ENCODE peak calls at places on chromosomes 5 and 9, in ten cellular contexts. T, Y, F, J, Z, R, Q, C, O and I are unnamed samples.

GRCh38 chr5:173823721-173824567 is 64.2 kb upstream of the CPEB4 start:
- DNase-seq in F (no peak), Y (peak), O (no peak), Q (no peak), T (no peak), C (peak), Z (no peak), R (no peak), J (peak), I (peak)

GRCh38 chr5:133828727-133829126 is 139.7 kb downstream of the C5orf15 start:
- DNase-seq in T (no peak), J (no peak), O (no peak), Z (no peak), Q (no peak), Y (no peak), F (no peak), C (no peak), R (no peak), I (no peak)

GRCh38 chr9:114033397-114034103 is 44.5 kb downstream of the AMBP start:
- DNase-seq in Y (no peak), C (no peak), F (peak), J (no peak), T (peak), R (peak), Q (no peak), O (peak), Z (no peak), I (no peak)

GRCh38 chr5:179553875-179554274 is 3.5 kb downstream of the RUFY1 start:
- DNase-seq in C (peak), Q (no peak), Z (no peak), J (peak), Y (no peak), R (no peak), T (peak), O (no peak), F (no peak), I (no peak)

GRCh38 chr5:18465833-18466681 is 831.8 kb downstream of the TAF11L14 start:
- DNase-seq in Q (peak), J (peak), R (peak), F (peak), O (peak), T (no peak), Y (peak), Z (peak), C (peak), I (no peak)

GRCh38 chr5:97231025-97231636 is 48.1 kb upstream of the RIOK2 start:
- DNase-seq in C (peak), Q (peak), T (no peak), F (peak), R (no peak), O (peak), Y (peak), Z (no peak), J (peak), I (peak)

GRCh38 chr5:56012281-56012963 is 17.7 kb upstream of the IL6ST start:
- DNase-seq in J (peak), F (no peak), C (peak), Y (peak), Z (no peak), Q (no peak), T (peak), O (peak), R (no peak), I (peak)

GRCh38 chr5:40406426-40407211 is 273.1 kb upstream of the PTGER4 start:
- DNase-seq in Q (peak), J (peak), T (no peak), F (no peak), Y (no peak), R (no peak), C (peak), O (peak), Z (no peak), I (no peak)

GRCh38 chr9:130518943-130519772 is 60.2 kb upstream of the FUBP3 start:
- DNase-seq in R (no peak), J (no peak), O (no peak), Y (no peak), Z (no peak), T (no peak), F (no peak), C (no peak), Q (no peak), I (no peak)

GRCh38 chr5:3321923-3322322 is 273.7 kb upstream of the IRX1 start:
- DNase-seq in R (no peak), F (no peak), Z (no peak), O (no peak), C (no peak), J (no peak), Y (no peak), Q (no peak), T (no peak), I (no peak)

GRCh38 chr9:109166771-109167601 is at the start of gene FRRS1L:
- DNase-seq in Z (peak), T (no peak), O (no peak), C (no peak), Y (no peak), R (no peak), Q (no peak), F (no peak), J (no peak), I (no peak)

GRCh38 chr9:129584136-129584535 is 36.8 kb downstream of the C9orf50 start:
- DNase-seq in Z (no peak), Y (peak), F (peak), O (peak), T (peak), J (peak), C (peak), Q (peak), R (no peak), I (no peak)

GRCh38 chr5:135271533-135272310 is 127.3 kb downstream of the MACROH2A1 start:
- DNase-seq in J (no peak), O (peak), C (peak), R (no peak), Y (peak), F (no peak), T (no peak), Q (no peak), Z (no peak), I (no peak)

GRCh38 chr9:98709968-98710965 is 1.5 kb upstream of the GABBR2 start:
- DNase-seq in Y (peak), F (no peak), J (no peak), Z (no peak), O (peak), R (no peak), Q (no peak), T (no peak), C (peak), I (no peak)

GRCh38 chr5:72525816-72526215 is 18.6 kb upstream of the ZNF366 start:
- DNase-seq in Z (no peak), O (peak), C (peak), R (no peak), J (peak), Q (no peak), T (no peak), F (no peak), Y (peak), I (peak)

GRCh38 chr5:132688536-132689409 is 15.0 kb downstream of the IL4 start:
- DNase-seq in C (no peak), J (no peak), Z (no peak), O (peak), T (no peak), Q (no peak), R (no peak), F (no peak), Y (no peak), I (no peak)

GRCh38 chr9:19231126-19232035 is 888 bp downstream of the DENND4C start:
- DNase-seq in J (no peak), Q (no peak), F (no peak), R (peak), Y (peak), C (peak), O (peak), Z (no peak), T (no peak), I (no peak)

GRCh38 chr5:131635755-131636479 is 888 bp upstream of the RAPGEF6 start:
- DNase-seq in Q (peak), Y (peak), O (peak), Z (no peak), T (no peak), J (no peak), C (no peak), R (no peak), F (no peak), I (no peak)

GRCh38 chr9:21465859-21466518 is 16.1 kb downstream of the IFNE start:
- DNase-seq in O (peak), R (no peak), Z (no peak), Q (no peak), T (no peak), J (peak), F (peak), C (peak), Y (no peak), I (peak)